ENCODE peak calls at places on chromosomes 13 and 19, in eight cellular contexts. One of them, this sample, is unnamed.

GRCh38 chr19:33303791-33304759 is 1.7 kb upstream of the CEBPA start:
- DNase-seq in OCI-M1: no peak
- DNase-seq in caudate nucleus: no peak
- DNase-seq in ecto neural progenitor cell: peak
- DNase-seq in RPMI8226: no peak
- DNase-seq in Caki2: no peak
- DNase-seq in EH: peak
- DNase-seq in progenitor cell of endocrine pancreas: no peak
- DNase-seq in this sample: no peak

GRCh38 chr19:15154002-15154612 is 46.7 kb downstream of the NOTCH3 start:
- DNase-seq in OCI-M1: peak
- DNase-seq in caudate nucleus: no peak
- DNase-seq in ecto neural progenitor cell: no peak
- DNase-seq in RPMI8226: peak
- DNase-seq in Caki2: peak
- DNase-seq in EH: peak
- DNase-seq in progenitor cell of endocrine pancreas: no peak
- DNase-seq in this sample: peak

GRCh38 chr13:29935309-29935981 is 85.0 kb upstream of the UBL3 start:
- DNase-seq in OCI-M1: no peak
- DNase-seq in caudate nucleus: peak
- DNase-seq in ecto neural progenitor cell: no peak
- DNase-seq in RPMI8226: peak
- DNase-seq in Caki2: no peak
- DNase-seq in EH: no peak
- DNase-seq in progenitor cell of endocrine pancreas: no peak
- DNase-seq in this sample: peak

GRCh38 chr13:75860935-75861334 is 224.8 kb downstream of the LMO7 start:
- DNase-seq in OCI-M1: no peak
- DNase-seq in caudate nucleus: no peak
- DNase-seq in ecto neural progenitor cell: no peak
- DNase-seq in RPMI8226: no peak
- DNase-seq in Caki2: no peak
- DNase-seq in EH: no peak
- DNase-seq in progenitor cell of endocrine pancreas: no peak
- DNase-seq in this sample: no peak

GRCh38 chr13:76383671-76384461 is 502.3 kb downstream of the KCTD12 start:
- DNase-seq in OCI-M1: no peak
- DNase-seq in caudate nucleus: no peak
- DNase-seq in ecto neural progenitor cell: no peak
- DNase-seq in RPMI8226: no peak
- DNase-seq in Caki2: peak
- DNase-seq in EH: peak
- DNase-seq in progenitor cell of endocrine pancreas: no peak
- DNase-seq in this sample: peak

GRCh38 chr19:21396893-21397572 is at the start of gene ZNF493:
- DNase-seq in OCI-M1: peak
- DNase-seq in caudate nucleus: peak
- DNase-seq in ecto neural progenitor cell: peak
- DNase-seq in RPMI8226: peak
- DNase-seq in Caki2: peak
- DNase-seq in EH: peak
- DNase-seq in progenitor cell of endocrine pancreas: peak
- DNase-seq in this sample: peak

GRCh38 chr13:72043361-72043760 is 176.4 kb upstream of the DACH1 start:
- DNase-seq in OCI-M1: no peak
- DNase-seq in caudate nucleus: no peak
- DNase-seq in ecto neural progenitor cell: no peak
- DNase-seq in RPMI8226: no peak
- DNase-seq in Caki2: no peak
- DNase-seq in EH: no peak
- DNase-seq in progenitor cell of endocrine pancreas: no peak
- DNase-seq in this sample: no peak

GRCh38 chr13:37403776-37404497 is 194.6 kb downstream of the POSTN start:
- DNase-seq in OCI-M1: no peak
- DNase-seq in caudate nucleus: no peak
- DNase-seq in ecto neural progenitor cell: no peak
- DNase-seq in RPMI8226: no peak
- DNase-seq in Caki2: no peak
- DNase-seq in EH: peak
- DNase-seq in progenitor cell of endocrine pancreas: no peak
- DNase-seq in this sample: no peak

GRCh38 chr13:95496485-95496884 is 56.0 kb upstream of the CLDN10 start:
- DNase-seq in OCI-M1: no peak
- DNase-seq in caudate nucleus: no peak
- DNase-seq in ecto neural progenitor cell: no peak
- DNase-seq in RPMI8226: no peak
- DNase-seq in Caki2: no peak
- DNase-seq in EH: no peak
- DNase-seq in progenitor cell of endocrine pancreas: no peak
- DNase-seq in this sample: no peak

GRCh38 chr19:7900931-7901330 is 2.7 kb upstream of the MAP2K7 start:
- DNase-seq in OCI-M1: no peak
- DNase-seq in caudate nucleus: no peak
- DNase-seq in ecto neural progenitor cell: no peak
- DNase-seq in RPMI8226: no peak
- DNase-seq in Caki2: no peak
- DNase-seq in EH: no peak
- DNase-seq in progenitor cell of endocrine pancreas: no peak
- DNase-seq in this sample: no peak

GRCh38 chr13:60411464-60411863 is 14.4 kb downstream of the TDRD3 start:
- DNase-seq in OCI-M1: peak
- DNase-seq in caudate nucleus: no peak
- DNase-seq in ecto neural progenitor cell: no peak
- DNase-seq in RPMI8226: no peak
- DNase-seq in Caki2: no peak
- DNase-seq in EH: no peak
- DNase-seq in progenitor cell of endocrine pancreas: no peak
- DNase-seq in this sample: no peak